ENCODE peak calls at places on chromosome 11, in five cellular contexts. B is HCT116, Q is ovary, M is adrenal gland, G is thyroid gland. T is an unnamed sample.

GRCh38 chr11:112320668-112321067 is 60.0 kb upstream of the PLET1 start:
- DNase-seq in Q (peak; percentile 69), M (peak; percentile 44), B (no peak), G (peak; percentile 94), T (peak; percentile 30)

GRCh38 chr11:12159351-12160099 is 49.1 kb downstream of the MICAL2 start:
- DNase-seq in Q (peak; percentile 39), M (no peak), B (no peak), G (no peak), T (peak; percentile 56)

GRCh38 chr11:19345519-19345847 is 104.7 kb upstream of the E2F8 start:
- DNase-seq in G (peak; percentile 53), Q (no peak), M (no peak), B (no peak), T (no peak)

GRCh38 chr11:3164540-3165151 is 464 bp downstream of the OSBPL5 start:
- DNase-seq in G (no peak), Q (no peak), M (no peak), B (no peak), T (peak; percentile 28)

GRCh38 chr11:62922653-62923371 is 1.6 kb upstream of the CHRM1 start:
- DNase-seq in B (no peak), Q (no peak), M (no peak), G (no peak), T (no peak)

GRCh38 chr11:126992804-126993111 is 7.8 kb downstream of the KIRREL3 start:
- DNase-seq in G (no peak), Q (no peak), M (no peak), B (no peak), T (no peak)

GRCh38 chr11:76391039-76391438 is 9.9 kb downstream of the GVQW3 start:
- DNase-seq in G (no peak), M (no peak), Q (no peak), B (no peak), T (no peak)

GRCh38 chr11:12120031-12121008 is 9.9 kb downstream of the MICAL2 start:
- DNase-seq in B (no peak), G (no peak), Q (no peak), M (no peak), T (no peak)

GRCh38 chr11:123338266-123338800 is 91.7 kb upstream of the GRAMD1B start:
- DNase-seq in M (no peak), B (no peak), Q (no peak), G (no peak), T (no peak)

GRCh38 chr11:79374707-79375106 is 66.1 kb downstream of the TENM4 start:
- DNase-seq in M (no peak), G (no peak), B (no peak), Q (no peak), T (no peak)

GRCh38 chr11:3353066-3353465 is 25.9 kb downstream of the ZNF195 start:
- DNase-seq in Q (no peak), G (no peak), M (no peak), B (no peak), T (no peak)

GRCh38 chr11:57464343-57465181 is 4.2 kb downstream of the RTN4RL2 start:
- DNase-seq in M (no peak), G (no peak), B (no peak), Q (no peak), T (no peak)

GRCh38 chr11:129546266-129546665 is 170.6 kb downstream of the BARX2 start:
- DNase-seq in B (no peak), M (no peak), Q (no peak), G (no peak), T (no peak)

GRCh38 chr11:61888043-61888442 is 3.3 kb downstream of the FADS3 start:
- DNase-seq in B (no peak), G (peak; percentile 84), Q (peak; percentile 69), M (peak; percentile 97), T (peak; percentile 67)

GRCh38 chr11:128026596-128026995 is 560.8 kb downstream of the ETS1 start:
- DNase-seq in M (peak; percentile 78), B (no peak), G (no peak), Q (no peak), T (no peak)

GRCh38 chr11:40269865-40270264 is 1189.6 kb downstream of the LRRC4C start:
- DNase-seq in M (no peak), Q (no peak), G (no peak), B (no peak), T (no peak)

GRCh38 chr11:74055938-74056337 is 47.1 kb upstream of the UCP3 start:
- DNase-seq in Q (no peak), G (no peak), B (peak; percentile 4), M (no peak), T (no peak)

GRCh38 chr11:2766166-2766565 is 66.4 kb upstream of the KCNQ1OT1 start:
- DNase-seq in G (peak; percentile 14), B (no peak), Q (no peak), M (no peak), T (no peak)

GRCh38 chr11:91947215-91947614 is 277.4 kb upstream of the FAT3 start:
- DNase-seq in Q (no peak), G (no peak), B (no peak), M (peak; percentile 29), T (no peak)

GRCh38 chr11:119706887-119707286 is 22.1 kb downstream of the NECTIN1 start:
- DNase-seq in G (no peak), M (no peak), Q (no peak), B (no peak), T (no peak)

GRCh38 chr11:11847082-11847481 is 5.3 kb downstream of the USP47 start:
- DNase-seq in B (no peak), M (no peak), G (no peak), Q (no peak), T (no peak)

GRCh38 chr11:33704240-33705002 is 3.8 kb upstream of the C11orf91 start:
- DNase-seq in G (no peak), Q (no peak), M (peak; percentile 21), B (no peak), T (no peak)

GRCh38 chr11:10648896-10649295 is 44.7 kb downstream of the IRAG1 start:
- DNase-seq in Q (no peak), M (no peak), B (no peak), G (no peak), T (no peak)

GRCh38 chr11:62508336-62509058 is 38.1 kb downstream of the AHNAK start:
- DNase-seq in B (peak; percentile 39), M (peak; percentile 60), Q (peak; percentile 32), G (peak; percentile 94), T (peak; percentile 58)

GRCh38 chr11:69398529-69399492 is 82.7 kb upstream of the LINC01488 start:
- DNase-seq in Q (no peak), G (peak; percentile 58), B (no peak), M (no peak), T (no peak)

GRCh38 chr11:108394744-108395284 is 72.5 kb downstream of the C11orf65 start:
- DNase-seq in M (peak; percentile 45), Q (no peak), B (no peak), G (no peak), T (no peak)

GRCh38 chr11:117572129-117572528 is 224.9 kb downstream of the DSCAML1 start:
- DNase-seq in M (no peak), Q (no peak), B (no peak), G (no peak), T (no peak)

DNA sequence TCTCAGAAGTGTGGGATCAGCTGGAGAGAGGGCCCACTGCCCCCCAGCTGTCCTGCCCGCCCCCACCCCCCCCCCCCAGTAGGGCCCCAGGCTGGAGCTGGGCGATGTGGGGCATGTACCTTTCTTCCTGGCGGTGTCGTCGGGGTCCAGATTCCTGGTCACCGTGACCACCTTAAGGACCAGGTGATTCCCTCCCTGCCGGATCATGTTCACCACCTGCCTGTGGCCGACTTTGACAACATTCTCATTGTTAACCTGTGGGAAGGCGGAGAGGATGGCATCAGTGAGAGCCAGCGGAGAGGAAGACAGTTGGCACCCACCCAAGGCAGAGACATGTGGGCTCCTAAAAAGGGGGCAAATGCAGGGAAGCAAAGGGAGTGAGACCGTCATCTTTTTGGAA is 104.3 kb downstream of the CTTN start:
- DNase-seq in G (no peak), B (no peak), M (no peak), Q (no peak), T (no peak)
- H3K4me3 ChIP-seq in G (no peak overlapping the region), B (no peak overlapping the region), M (no peak overlapping the region), Q (no peak overlapping the region), T (no peak overlapping the region)

DNA sequence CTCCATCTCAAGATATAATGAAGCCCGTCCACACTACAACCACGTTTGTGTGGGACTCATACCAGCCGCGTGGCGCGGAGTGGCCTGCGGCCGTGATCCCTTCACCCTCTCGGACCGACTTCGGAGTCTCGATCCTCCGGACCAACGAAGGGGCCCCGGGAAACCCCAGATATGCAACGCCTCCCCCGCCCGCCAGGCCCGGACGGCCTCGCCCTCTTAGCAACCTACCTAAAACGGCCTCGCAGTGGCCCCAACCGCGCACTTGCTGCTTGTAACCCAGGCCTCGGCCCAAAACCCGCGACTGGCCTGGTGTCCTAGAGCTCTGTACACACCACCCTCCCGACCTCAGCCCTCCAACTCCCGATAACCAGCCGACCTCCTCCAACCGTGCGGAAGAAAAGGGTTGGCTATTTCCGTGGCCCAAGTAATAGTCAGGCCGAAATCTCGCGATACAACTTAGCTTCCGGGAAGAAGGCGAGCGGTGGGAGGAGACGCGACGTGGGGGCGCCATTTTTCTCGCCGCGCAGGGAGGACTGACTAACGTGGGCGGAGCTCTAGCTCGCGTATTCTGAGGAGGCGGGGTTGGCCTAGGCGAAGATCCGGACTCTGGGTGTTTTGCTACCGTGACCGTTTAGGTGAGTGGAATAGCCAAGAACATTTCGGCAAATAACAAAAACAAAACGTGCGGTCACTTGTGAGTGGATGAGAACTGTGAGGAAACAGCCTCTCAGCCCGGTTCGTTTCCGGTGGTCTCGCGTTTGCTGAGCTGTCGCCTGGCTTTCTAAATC is at the start of the genes C11orf54 and TAF1D:
- DNase-seq in M (peak; percentile 98), G (peak; percentile 98), B (peak; percentile 93), Q (peak; percentile 99), T (peak; percentile 98)
- TF ChIP-seq POLR2A in M (peak; percentile 87), G (peak; percentile 29), B (peak; percentile 94), Q (peak; percentile 72), T (peak; percentile 59)

GRCh38 chr11:13321431-13321830 is 43.8 kb downstream of the BMAL1 start:
- DNase-seq in G (no peak), B (no peak), M (no peak), Q (no peak), T (no peak)

GRCh38 chr11:13316528-13316961 is 39.0 kb downstream of the BMAL1 start:
- DNase-seq in B (no peak), M (peak; percentile 91), Q (peak; percentile 57), G (peak; percentile 94), T (peak; percentile 26)

GRCh38 chr11:13320688-13321087 is 43.1 kb downstream of the BMAL1 start:
- DNase-seq in G (no peak), M (no peak), B (no peak), Q (no peak), T (no peak)

GRCh38 chr11:13317293-13318080 is 39.9 kb downstream of the BMAL1 start:
- DNase-seq in M (no peak), B (no peak), Q (no peak), G (no peak), T (no peak)

GRCh38 chr11:13318498-13319295 is 41.1 kb downstream of the BMAL1 start:
- DNase-seq in G (no peak), B (no peak), M (no peak), Q (no peak), T (no peak)
- H3K4me3 ChIP-seq in G (no peak overlapping the region), B (no peak overlapping the region), M (no peak overlapping the region), Q (no peak overlapping the region), T (no peak overlapping the region)

DNA sequence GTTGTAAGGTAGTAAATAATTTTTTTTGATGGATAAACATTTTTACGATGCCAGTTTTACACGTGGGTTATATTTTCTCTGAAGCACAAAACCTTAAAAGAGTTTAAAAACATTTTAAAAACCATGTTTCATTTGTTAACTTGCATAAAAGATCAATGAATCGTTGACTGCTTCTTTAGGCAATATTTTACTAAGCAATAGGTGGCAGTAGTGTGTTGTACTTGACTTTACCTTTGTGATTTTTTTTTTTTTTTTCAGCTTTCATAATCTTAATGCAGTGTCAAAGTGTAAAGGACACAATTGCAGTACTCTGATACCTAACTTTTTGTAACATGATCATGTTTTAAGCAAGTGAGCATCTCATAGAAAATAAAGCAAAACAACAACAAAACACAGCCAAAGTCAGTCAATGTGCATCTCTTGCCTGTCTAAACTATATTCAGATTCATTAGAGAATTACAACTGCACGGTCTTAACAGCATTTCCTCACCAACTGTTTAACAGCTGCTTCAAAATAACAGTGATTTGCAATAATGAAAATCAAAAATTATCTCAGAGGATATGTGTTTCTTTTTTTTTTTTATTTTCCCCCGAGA is 27.7 kb downstream of the DNAJC24 start:
- DNase-seq in B (no peak), M (no peak), Q (no peak), G (no peak), T (no peak)
- TF ChIP-seq POLR2A in B (no peak), M (no peak), Q (no peak), G (no peak), T (no peak)